ENCODE peak calls at places on chromosomes 5 and 9, in five cellular contexts. J is gastrocnemius medialis; E is HCT116; S is H1; F is CD4-positive, alpha-beta memory T cell. I is an unnamed sample. For H3K27me3 and H3K4me1, the result is how much of the 10 kb centered on the place peaks cover.

GRCh38 chr9:130419521-130420035 is 25.2 kb upstream of the ASS1 start:
- DNase-seq in J (no peak), S (no peak), E (no peak), F (no peak), I (no peak)

GRCh38 chr9:137161558-137162483 is 8.0 kb downstream of the LRRC26 start:
- DNase-seq in E (peak), F (no peak), S (peak), J (no peak), I (peak)

GRCh38 chr5:163585206-163585605 is 79.8 kb downstream of the MAT2B start:
- DNase-seq in J (no peak), F (no peak), S (no peak), E (no peak), I (no peak)

GRCh38 chr5:31909073-31909472 is 265.0 kb downstream of the GOLPH3 start:
- DNase-seq in F (no peak), E (no peak), S (no peak), J (no peak), I (no peak)

GRCh38 chr5:158069838-158070237 is 210.9 kb upstream of the CLINT1 start:
- DNase-seq in J (no peak), E (no peak), F (no peak), S (no peak), I (no peak)

GRCh38 chr5:73304381-73304780 is 131.4 kb downstream of the TMEM174 start:
- DNase-seq in E (no peak), S (no peak), J (no peak), F (no peak), I (no peak)

GRCh38 chr9:130220351-130220750 is 45.2 kb upstream of the HMCN2 start:
- DNase-seq in S (no peak), F (no peak), E (no peak), J (no peak), I (no peak)

GRCh38 chr9:35658894-35659220 is 765 bp downstream of the CCDC107 start:
- DNase-seq in J (peak), S (no peak), F (no peak), E (peak), I (peak)

GRCh38 chr5:173329370-173330150 is 1.3 kb upstream of the STC2 start:
- DNase-seq in S (peak), J (peak), F (no peak), E (peak), I (peak)

GRCh38 chr5:119360905-119361605 is 5.2 kb downstream of the TNFAIP8 start:
- DNase-seq in E (no peak), F (no peak), J (no peak), S (no peak), I (no peak)

GRCh38 chr5:179269781-179270543 is 75.3 kb downstream of the ADAMTS2 start:
- DNase-seq in E (no peak), F (no peak), S (no peak), J (peak), I (no peak)

GRCh38 chr9:129275626-129276247 is 97.7 kb upstream of the IER5L start:
- DNase-seq in S (no peak), F (no peak), J (no peak), E (no peak), I (peak)

GRCh38 chr9:16367605-16368424 is 502.7 kb downstream of the BNC2 start:
- DNase-seq in F (no peak), S (no peak), J (no peak), E (no peak), I (no peak)

GRCh38 chr5:68134033-68134668 is 81.4 kb upstream of the PIK3R1 start:
- DNase-seq in S (peak), F (no peak), J (no peak), E (no peak), I (no peak)

GRCh38 chr9:108382267-108382666 is 473.5 kb downstream of the ACTL7B start:
- DNase-seq in J (no peak), F (no peak), S (no peak), E (no peak), I (no peak)

GRCh38 chr9:106334081-106334480 is 528.9 kb upstream of the ZNF462 start:
- DNase-seq in E (no peak), F (no peak), S (no peak), J (no peak), I (no peak)

GRCh38 chr9:127723450-127723849 is 7.6 kb downstream of the TTC16 start:
- DNase-seq in F (no peak), S (no peak), E (no peak), J (no peak), I (no peak)

GRCh38 chr5:142675211-142675599 is 10.7 kb downstream of the FGF1 start:
- DNase-seq in E (no peak), S (no peak), F (no peak), J (no peak), I (no peak)

GRCh38 chr9:69672828-69673640 is 863 bp upstream of the APBA1 start:
- DNase-seq in J (peak), E (peak), S (peak), F (peak), I (peak)

GRCh38 chr5:181052526-181052927 is 12.5 kb downstream of the BTNL9 start:
- DNase-seq in F (peak), E (no peak), J (no peak), S (peak), I (no peak)

GRCh38 chr5:38714240-38714639 is 131.6 kb upstream of the OSMR start:
- DNase-seq in J (no peak), S (no peak), E (no peak), F (no peak), I (no peak)

GRCh38 chr5:72693001-72693442 is 123.4 kb upstream of the TNPO1 start:
- DNase-seq in E (no peak), S (no peak), F (no peak), J (no peak), I (no peak)

GRCh38 chr5:125410501-125411162 is 664.2 kb upstream of the ZNF608 start:
- DNase-seq in E (no peak), J (no peak), S (no peak), F (no peak), I (no peak)

GRCh38 chr5:151250346-151251000 is 2.5 kb upstream of the GM2A start:
- DNase-seq in S (no peak), F (no peak), E (no peak), J (no peak), I (no peak)

DNA sequence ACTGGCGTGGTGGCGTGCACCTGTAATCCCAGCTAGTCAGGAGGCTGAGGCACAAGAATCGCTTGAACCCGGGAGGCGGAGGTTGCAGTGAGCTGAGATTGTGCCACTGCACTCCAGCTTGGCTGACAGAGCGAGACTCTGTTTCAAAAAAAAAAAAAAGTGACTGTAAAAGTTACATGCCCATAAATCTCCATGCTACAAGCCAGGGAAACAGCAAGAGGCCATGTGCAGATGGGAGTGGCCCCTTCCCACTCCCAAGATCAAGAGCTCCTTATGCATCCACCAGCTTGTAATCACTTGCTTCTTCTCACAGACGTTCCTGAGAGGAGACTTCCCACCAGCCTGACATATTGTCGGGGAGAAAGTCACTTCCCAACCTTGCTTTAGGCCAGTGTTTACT is 45.6 kb upstream of the N4BP3 start:
- DNase-seq in E (no peak), J (no peak), F (no peak), S (no peak), I (no peak)
- H3K27me3 ChIP-seq in E (under half), J (under half), F (under half), S (under half), I (under half)

GRCh38 chr9:93062364-93062763 is 3.9 kb downstream of the SUSD3 start:
- DNase-seq in J (no peak), F (no peak), S (no peak), E (no peak), I (no peak)

GRCh38 chr9:93061260-93061751 is 2.8 kb downstream of the SUSD3 start:
- DNase-seq in F (no peak), J (no peak), S (no peak), E (no peak), I (no peak)

GRCh38 chr9:93060746-93061259 is 2.3 kb downstream of the SUSD3 start:
- DNase-seq in S (no peak), J (no peak), F (no peak), E (no peak), I (no peak)

GRCh38 chr9:93059960-93060591 is 1.6 kb downstream of the SUSD3 start:
- DNase-seq in J (no peak), F (no peak), E (no peak), S (no peak), I (peak)

GRCh38 chr9:93061791-93062299 is 3.3 kb downstream of the SUSD3 start:
- DNase-seq in J (no peak), S (peak), E (no peak), F (no peak), I (no peak)
- H3K4me3 ChIP-seq in J (no peak), S (no peak), E (no peak), F (peak), I (no peak)

GRCh38 chr9:93456504-93456903 is 3.1 kb upstream of the FAM120AOS start:
- DNase-seq in J (no peak), F (no peak), S (no peak), E (no peak), I (no peak)
- H3K4me1 ChIP-seq in J (half or more), F (half or more), S (under half), E (under half), I (under half)

GRCh38 chr9:91421987-91422765 is 1.5 kb downstream of the NFIL3 start:
- DNase-seq in J (peak), E (no peak), F (no peak), S (no peak), I (no peak)

GRCh38 chr9:91424403-91425176 is 958 bp upstream of the NFIL3 start:
- DNase-seq in S (peak), F (peak), E (no peak), J (peak), I (peak)

GRCh38 chr9:91421022-91421765 is 2.4 kb downstream of the NFIL3 start:
- DNase-seq in E (no peak), F (no peak), J (peak), S (peak), I (peak)

GRCh38 chr9:91423785-91424402 is at the start of gene NFIL3:
- DNase-seq in S (peak), J (peak), F (peak), E (no peak), I (peak)

DNA sequence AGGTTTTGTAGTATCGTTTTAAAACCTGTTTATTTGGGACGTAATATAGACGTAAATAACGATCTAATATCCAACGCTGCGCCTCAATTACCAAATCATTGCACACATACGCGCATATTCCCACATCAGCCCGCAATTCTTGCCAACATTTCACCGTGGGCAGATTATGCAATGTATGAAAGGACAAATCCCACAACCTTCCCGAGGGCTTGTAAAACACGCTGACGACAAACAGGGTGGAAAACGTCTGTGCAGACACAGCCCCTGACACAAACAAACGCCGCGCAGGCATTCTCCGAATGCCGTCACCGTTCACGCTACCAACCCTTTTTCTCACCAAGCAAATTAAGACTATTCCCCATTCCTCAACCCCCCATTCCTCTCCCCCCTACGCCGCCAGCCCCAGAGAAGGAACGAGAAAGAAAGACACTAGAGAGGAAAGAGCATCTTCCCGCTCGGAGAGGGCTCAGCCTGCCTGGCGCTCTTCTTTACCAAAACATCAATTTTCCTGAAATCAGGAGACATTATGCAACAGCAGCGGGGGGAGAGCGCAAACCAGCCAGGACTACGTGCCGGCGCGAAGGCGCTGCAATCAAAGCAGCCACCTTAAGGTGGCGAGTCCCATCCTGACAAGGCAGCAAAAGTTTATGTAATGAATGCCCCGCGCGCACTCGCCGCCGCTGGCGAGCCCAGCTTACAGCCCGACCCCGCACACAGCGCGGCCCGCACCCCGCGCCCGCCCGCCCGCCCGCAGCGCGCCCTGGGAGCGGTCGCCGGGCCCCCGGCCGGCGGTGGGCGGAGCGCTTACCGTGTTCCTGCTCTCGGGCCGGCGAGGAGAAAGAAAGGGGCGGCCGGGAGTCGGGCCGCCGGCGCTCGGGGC is 560 bp downstream of the NFIL3 start:
- DNase-seq in S (peak), E (no peak), F (peak), J (peak), I (peak)
- H3K27me3 ChIP-seq in S (under half), E (under half), F (under half), J (under half), I (under half)

GRCh38 chr9:101098392-101098791 is 69.9 kb downstream of the PLPPR1 start:
- DNase-seq in F (no peak), E (no peak), J (no peak), S (no peak), I (no peak)
- H3K4me3 ChIP-seq in F (no peak), E (no peak), J (no peak), S (peak), I (no peak)

GRCh38 chr5:153744751-153745150 is 254.3 kb downstream of the GRIA1 start:
- DNase-seq in S (no peak), F (no peak), E (no peak), J (no peak), I (no peak)
- H3K4me1 ChIP-seq in S (under half), F (under half), E (under half), J (under half), I (under half)

GRCh38 chr9:126615791-126616447 is 2.2 kb downstream of the LMX1B start:
- DNase-seq in J (no peak), F (no peak), E (no peak), S (peak), I (no peak)

GRCh38 chr9:126616521-126616976 is 2.8 kb downstream of the LMX1B start:
- DNase-seq in J (no peak), E (no peak), S (peak), F (no peak), I (no peak)

GRCh38 chr9:126614455-126615248 is 924 bp downstream of the LMX1B start:
- DNase-seq in J (no peak), E (no peak), F (no peak), S (peak), I (no peak)

GRCh38 chr9:126614088-126614454 is 343 bp downstream of the LMX1B start:
- DNase-seq in E (no peak), S (no peak), J (no peak), F (no peak), I (peak)

GRCh38 chr9:126615251-126615790 is 1.6 kb downstream of the LMX1B start:
- DNase-seq in S (peak), J (no peak), E (no peak), F (no peak), I (peak)
- H3K27me3 ChIP-seq in S (half or more), J (half or more), E (under half), F (under half), I (under half)

GRCh38 chr9:116390306-116391228 is 237.0 kb downstream of the PAPPA start:
- DNase-seq in J (no peak), F (no peak), E (no peak), S (no peak), I (no peak)
- H3K4me3 ChIP-seq in J (no peak), F (no peak), E (no peak), S (no peak), I (no peak)

DNA sequence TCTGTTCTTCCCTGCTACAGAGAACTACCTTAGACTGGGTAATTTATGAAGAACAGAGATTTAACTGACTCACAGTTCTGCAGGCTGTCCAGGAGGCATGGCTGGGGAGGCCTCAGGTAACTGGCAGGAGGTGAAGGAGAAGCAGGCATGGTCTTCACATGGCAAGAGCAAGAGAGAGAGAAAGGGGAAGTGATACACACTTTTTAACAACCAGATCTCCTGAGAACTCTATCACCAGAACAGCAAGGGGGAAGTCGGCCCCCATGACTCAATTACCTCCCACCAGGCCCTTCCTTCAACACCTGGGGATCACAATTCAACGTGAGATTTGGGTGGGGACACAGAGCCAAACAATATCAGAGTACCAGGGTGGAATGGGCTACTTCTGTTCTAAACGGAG is 766.8 kb downstream of the TLE1 start:
- DNase-seq in J (no peak), F (no peak), S (no peak), E (no peak), I (no peak)
- H3K4me1 ChIP-seq in J (under half), F (under half), S (under half), E (under half), I (under half)

GRCh38 chr5:965604-966344 is 42.8 kb upstream of the NKD2 start:
- DNase-seq in S (no peak), J (no peak), E (no peak), F (no peak), I (peak)
- H3K27me3 ChIP-seq in S (under half), J (under half), E (half or more), F (under half), I (under half)